ENCODE peak calls at places on chromosomes 12 and 14, in eight cellular contexts. One of them, this sample, is unnamed. For H3K9me3, the result is how much of the 10 kb centered on the place peaks cover.

GRCh38 chr14:91890291-91890749 is 23.0 kb upstream of the TC2N start:
- DNase-seq in aorta: no peak
- DNase-seq in stomach: peak
- DNase-seq in CD8-positive, alpha-beta memory T cell: no peak
- DNase-seq in CD4-positive, alpha-beta T cell: no peak
- DNase-seq in naive thymus-derived CD4-positive, alpha-beta T cell: no peak
- DNase-seq in suprapubic skin: no peak
- DNase-seq in GM23248: no peak
- DNase-seq in this sample: no peak

GRCh38 chr12:62625238-62625637 is 158.6 kb downstream of the MON2 start:
- DNase-seq in aorta: no peak
- DNase-seq in stomach: peak
- DNase-seq in CD8-positive, alpha-beta memory T cell: no peak
- DNase-seq in CD4-positive, alpha-beta T cell: no peak
- DNase-seq in naive thymus-derived CD4-positive, alpha-beta T cell: no peak
- DNase-seq in suprapubic skin: no peak
- DNase-seq in GM23248: peak
- DNase-seq in this sample: no peak

GRCh38 chr14:70671652-70672327 is 30.1 kb downstream of the TTC9 start:
- DNase-seq in aorta: no peak
- DNase-seq in stomach: no peak
- DNase-seq in CD8-positive, alpha-beta memory T cell: no peak
- DNase-seq in CD4-positive, alpha-beta T cell: no peak
- DNase-seq in naive thymus-derived CD4-positive, alpha-beta T cell: no peak
- DNase-seq in suprapubic skin: no peak
- DNase-seq in GM23248: no peak
- DNase-seq in this sample: no peak

GRCh38 chr12:3047961-3048360 is 29.2 kb upstream of the TSPAN9 start:
- DNase-seq in aorta: no peak
- DNase-seq in stomach: no peak
- DNase-seq in CD8-positive, alpha-beta memory T cell: no peak
- DNase-seq in CD4-positive, alpha-beta T cell: no peak
- DNase-seq in naive thymus-derived CD4-positive, alpha-beta T cell: no peak
- DNase-seq in suprapubic skin: no peak
- DNase-seq in GM23248: peak
- DNase-seq in this sample: peak

GRCh38 chr12:96529912-96530311 is 40.5 kb downstream of the CFAP54 start:
- DNase-seq in aorta: no peak
- DNase-seq in stomach: no peak
- DNase-seq in CD8-positive, alpha-beta memory T cell: no peak
- DNase-seq in CD4-positive, alpha-beta T cell: no peak
- DNase-seq in naive thymus-derived CD4-positive, alpha-beta T cell: no peak
- DNase-seq in suprapubic skin: no peak
- DNase-seq in GM23248: no peak
- DNase-seq in this sample: no peak

GRCh38 chr12:122789637-122790036 is 15.3 kb downstream of the CCDC62 start:
- DNase-seq in aorta: no peak
- DNase-seq in stomach: no peak
- DNase-seq in CD8-positive, alpha-beta memory T cell: no peak
- DNase-seq in CD4-positive, alpha-beta T cell: no peak
- DNase-seq in naive thymus-derived CD4-positive, alpha-beta T cell: no peak
- DNase-seq in suprapubic skin: no peak
- DNase-seq in GM23248: no peak
- DNase-seq in this sample: no peak

GRCh38 chr14:37087520-37087919 is 84.9 kb downstream of the SLC25A21 start:
- DNase-seq in aorta: no peak
- DNase-seq in stomach: no peak
- DNase-seq in CD8-positive, alpha-beta memory T cell: no peak
- DNase-seq in CD4-positive, alpha-beta T cell: no peak
- DNase-seq in naive thymus-derived CD4-positive, alpha-beta T cell: no peak
- DNase-seq in suprapubic skin: no peak
- DNase-seq in GM23248: no peak
- DNase-seq in this sample: no peak

GRCh38 chr12:77343291-77343690 is 277.9 kb upstream of the E2F7 start:
- DNase-seq in aorta: no peak
- DNase-seq in stomach: no peak
- DNase-seq in CD8-positive, alpha-beta memory T cell: no peak
- DNase-seq in CD4-positive, alpha-beta T cell: no peak
- DNase-seq in naive thymus-derived CD4-positive, alpha-beta T cell: no peak
- DNase-seq in suprapubic skin: no peak
- DNase-seq in GM23248: peak
- DNase-seq in this sample: no peak

GRCh38 chr12:21551811-21552469 is 25.8 kb downstream of the SPX start:
- DNase-seq in aorta: no peak
- DNase-seq in stomach: no peak
- DNase-seq in CD8-positive, alpha-beta memory T cell: no peak
- DNase-seq in CD4-positive, alpha-beta T cell: no peak
- DNase-seq in naive thymus-derived CD4-positive, alpha-beta T cell: no peak
- DNase-seq in suprapubic skin: no peak
- DNase-seq in GM23248: no peak
- DNase-seq in this sample: no peak

GRCh38 chr12:125125271-125125670 is 60.0 kb downstream of the AACS start:
- DNase-seq in aorta: no peak
- DNase-seq in stomach: peak
- DNase-seq in CD8-positive, alpha-beta memory T cell: no peak
- DNase-seq in CD4-positive, alpha-beta T cell: no peak
- DNase-seq in naive thymus-derived CD4-positive, alpha-beta T cell: no peak
- DNase-seq in suprapubic skin: no peak
- DNase-seq in GM23248: no peak
- DNase-seq in this sample: no peak

GRCh38 chr12:118714051-118714460 is 267.3 kb upstream of the SRRM4 start:
- DNase-seq in aorta: no peak
- DNase-seq in stomach: no peak
- DNase-seq in CD8-positive, alpha-beta memory T cell: no peak
- DNase-seq in CD4-positive, alpha-beta T cell: no peak
- DNase-seq in naive thymus-derived CD4-positive, alpha-beta T cell: no peak
- DNase-seq in suprapubic skin: no peak
- DNase-seq in GM23248: peak
- DNase-seq in this sample: no peak

GRCh38 chr14:98688446-98688845 is 583.6 kb downstream of the BCL11B start:
- DNase-seq in aorta: no peak
- DNase-seq in stomach: no peak
- DNase-seq in CD8-positive, alpha-beta memory T cell: no peak
- DNase-seq in CD4-positive, alpha-beta T cell: no peak
- DNase-seq in naive thymus-derived CD4-positive, alpha-beta T cell: no peak
- DNase-seq in suprapubic skin: no peak
- DNase-seq in GM23248: no peak
- DNase-seq in this sample: no peak

GRCh38 chr14:98682031-98682430 is 590.0 kb downstream of the BCL11B start:
- DNase-seq in aorta: no peak
- DNase-seq in stomach: no peak
- DNase-seq in CD8-positive, alpha-beta memory T cell: no peak
- DNase-seq in CD4-positive, alpha-beta T cell: no peak
- DNase-seq in naive thymus-derived CD4-positive, alpha-beta T cell: no peak
- DNase-seq in suprapubic skin: no peak
- DNase-seq in GM23248: no peak
- DNase-seq in this sample: no peak

GRCh38 chr14:98684486-98684885 is 587.5 kb downstream of the BCL11B start:
- DNase-seq in aorta: no peak
- DNase-seq in stomach: no peak
- DNase-seq in CD8-positive, alpha-beta memory T cell: no peak
- DNase-seq in CD4-positive, alpha-beta T cell: no peak
- DNase-seq in naive thymus-derived CD4-positive, alpha-beta T cell: no peak
- DNase-seq in suprapubic skin: no peak
- DNase-seq in GM23248: no peak
- DNase-seq in this sample: no peak

GRCh38 chr14:98689936-98690335 is 582.1 kb downstream of the BCL11B start:
- DNase-seq in aorta: no peak
- DNase-seq in stomach: no peak
- DNase-seq in CD8-positive, alpha-beta memory T cell: no peak
- DNase-seq in CD4-positive, alpha-beta T cell: no peak
- DNase-seq in naive thymus-derived CD4-positive, alpha-beta T cell: no peak
- DNase-seq in suprapubic skin: no peak
- DNase-seq in GM23248: no peak
- DNase-seq in this sample: no peak

GRCh38 chr14:98685725-98686124 is 586.3 kb downstream of the BCL11B start:
- DNase-seq in aorta: no peak
- DNase-seq in stomach: no peak
- DNase-seq in CD8-positive, alpha-beta memory T cell: no peak
- DNase-seq in CD4-positive, alpha-beta T cell: no peak
- DNase-seq in naive thymus-derived CD4-positive, alpha-beta T cell: no peak
- DNase-seq in suprapubic skin: no peak
- DNase-seq in GM23248: no peak
- DNase-seq in this sample: no peak
- H3K9me3 ChIP-seq in aorta: under half
- H3K9me3 ChIP-seq in stomach: under half
- H3K9me3 ChIP-seq in CD8-positive, alpha-beta memory T cell: under half
- H3K9me3 ChIP-seq in CD4-positive, alpha-beta T cell: under half
- H3K9me3 ChIP-seq in naive thymus-derived CD4-positive, alpha-beta T cell: under half
- H3K9me3 ChIP-seq in suprapubic skin: under half
- H3K9me3 ChIP-seq in GM23248: under half
- H3K9me3 ChIP-seq in this sample: under half

DNA sequence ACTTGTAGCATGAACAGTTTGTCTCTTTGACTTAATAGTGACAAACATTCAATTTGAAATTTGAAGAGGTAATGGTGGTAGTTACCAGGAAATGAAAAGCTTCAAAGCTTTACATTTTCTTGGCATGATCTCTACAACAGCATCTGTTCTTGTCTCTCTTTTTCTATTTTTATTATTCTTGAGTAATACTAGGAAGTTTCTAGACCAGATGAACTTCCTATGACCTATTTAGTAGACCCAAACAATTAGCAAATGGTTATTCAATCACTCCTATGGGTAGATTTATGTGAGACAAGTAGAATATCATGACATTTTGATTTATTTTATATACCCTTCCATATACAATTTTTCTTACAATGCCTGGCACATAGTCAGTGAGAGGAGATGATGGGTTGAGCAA is 511.7 kb downstream of the FOXG1 start:
- DNase-seq in aorta: no peak
- DNase-seq in stomach: no peak
- DNase-seq in CD8-positive, alpha-beta memory T cell: no peak
- DNase-seq in CD4-positive, alpha-beta T cell: no peak
- DNase-seq in naive thymus-derived CD4-positive, alpha-beta T cell: no peak
- DNase-seq in suprapubic skin: no peak
- DNase-seq in GM23248: no peak
- DNase-seq in this sample: no peak
- H3K9me3 ChIP-seq in aorta: under half
- H3K9me3 ChIP-seq in stomach: under half
- H3K9me3 ChIP-seq in CD8-positive, alpha-beta memory T cell: under half
- H3K9me3 ChIP-seq in CD4-positive, alpha-beta T cell: under half
- H3K9me3 ChIP-seq in naive thymus-derived CD4-positive, alpha-beta T cell: under half
- H3K9me3 ChIP-seq in suprapubic skin: under half
- H3K9me3 ChIP-seq in GM23248: under half
- H3K9me3 ChIP-seq in this sample: under half

DNA sequence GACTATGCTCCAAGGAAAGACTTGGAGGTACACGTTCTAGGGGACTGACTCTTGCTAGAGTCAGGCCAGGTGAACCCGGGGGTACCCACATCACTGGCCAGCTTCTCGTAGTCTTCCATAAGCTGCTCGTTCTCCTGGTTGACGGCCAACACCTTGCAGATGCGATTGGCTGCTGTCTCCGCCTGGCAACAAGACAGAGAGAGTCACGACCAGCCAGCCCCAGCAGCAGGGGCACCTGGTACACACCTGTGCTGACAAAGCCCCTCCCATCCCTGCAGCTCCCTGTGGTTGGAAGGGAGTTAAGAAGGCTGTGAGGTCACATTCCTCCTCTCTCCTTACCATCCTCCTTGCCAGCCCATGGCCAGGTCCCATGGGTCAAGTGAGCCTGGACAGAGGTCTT is 85.5 kb downstream of the ACTN1 start:
- DNase-seq in aorta: peak
- DNase-seq in stomach: no peak
- DNase-seq in CD8-positive, alpha-beta memory T cell: no peak
- DNase-seq in CD4-positive, alpha-beta T cell: no peak
- DNase-seq in naive thymus-derived CD4-positive, alpha-beta T cell: no peak
- DNase-seq in suprapubic skin: no peak
- DNase-seq in GM23248: no peak
- DNase-seq in this sample: no peak
- H3K9me3 ChIP-seq in aorta: under half
- H3K9me3 ChIP-seq in stomach: under half
- H3K9me3 ChIP-seq in CD8-positive, alpha-beta memory T cell: under half
- H3K9me3 ChIP-seq in CD4-positive, alpha-beta T cell: under half
- H3K9me3 ChIP-seq in naive thymus-derived CD4-positive, alpha-beta T cell: under half
- H3K9me3 ChIP-seq in suprapubic skin: under half
- H3K9me3 ChIP-seq in GM23248: under half
- H3K9me3 ChIP-seq in this sample: under half

GRCh38 chr12:66165141-66165540 is 4.7 kb downstream of the TMBIM4 start:
- DNase-seq in aorta: no peak
- DNase-seq in stomach: no peak
- DNase-seq in CD8-positive, alpha-beta memory T cell: no peak
- DNase-seq in CD4-positive, alpha-beta T cell: no peak
- DNase-seq in naive thymus-derived CD4-positive, alpha-beta T cell: no peak
- DNase-seq in suprapubic skin: no peak
- DNase-seq in GM23248: no peak
- DNase-seq in this sample: no peak

GRCh38 chr12:66166561-66166960 is 3.2 kb downstream of the TMBIM4 start:
- DNase-seq in aorta: no peak
- DNase-seq in stomach: no peak
- DNase-seq in CD8-positive, alpha-beta memory T cell: no peak
- DNase-seq in CD4-positive, alpha-beta T cell: no peak
- DNase-seq in naive thymus-derived CD4-positive, alpha-beta T cell: no peak
- DNase-seq in suprapubic skin: no peak
- DNase-seq in GM23248: no peak
- DNase-seq in this sample: no peak

GRCh38 chr12:66160704-66161103 is 9.1 kb downstream of the TMBIM4 start:
- DNase-seq in aorta: no peak
- DNase-seq in stomach: no peak
- DNase-seq in CD8-positive, alpha-beta memory T cell: no peak
- DNase-seq in CD4-positive, alpha-beta T cell: no peak
- DNase-seq in naive thymus-derived CD4-positive, alpha-beta T cell: no peak
- DNase-seq in suprapubic skin: peak
- DNase-seq in GM23248: no peak
- DNase-seq in this sample: no peak

GRCh38 chr12:66168410-66168809 is 1.4 kb downstream of the TMBIM4 start:
- DNase-seq in aorta: no peak
- DNase-seq in stomach: no peak
- DNase-seq in CD8-positive, alpha-beta memory T cell: no peak
- DNase-seq in CD4-positive, alpha-beta T cell: no peak
- DNase-seq in naive thymus-derived CD4-positive, alpha-beta T cell: no peak
- DNase-seq in suprapubic skin: no peak
- DNase-seq in GM23248: peak
- DNase-seq in this sample: no peak

GRCh38 chr12:66164349-66164821 is 5.4 kb downstream of the TMBIM4 start:
- DNase-seq in aorta: no peak
- DNase-seq in stomach: no peak
- DNase-seq in CD8-positive, alpha-beta memory T cell: no peak
- DNase-seq in CD4-positive, alpha-beta T cell: no peak
- DNase-seq in naive thymus-derived CD4-positive, alpha-beta T cell: no peak
- DNase-seq in suprapubic skin: no peak
- DNase-seq in GM23248: peak
- DNase-seq in this sample: no peak
- H3K9me3 ChIP-seq in aorta: under half
- H3K9me3 ChIP-seq in stomach: under half
- H3K9me3 ChIP-seq in CD8-positive, alpha-beta memory T cell: under half
- H3K9me3 ChIP-seq in CD4-positive, alpha-beta T cell: under half
- H3K9me3 ChIP-seq in naive thymus-derived CD4-positive, alpha-beta T cell: under half
- H3K9me3 ChIP-seq in suprapubic skin: under half
- H3K9me3 ChIP-seq in GM23248: under half
- H3K9me3 ChIP-seq in this sample: under half

DNA sequence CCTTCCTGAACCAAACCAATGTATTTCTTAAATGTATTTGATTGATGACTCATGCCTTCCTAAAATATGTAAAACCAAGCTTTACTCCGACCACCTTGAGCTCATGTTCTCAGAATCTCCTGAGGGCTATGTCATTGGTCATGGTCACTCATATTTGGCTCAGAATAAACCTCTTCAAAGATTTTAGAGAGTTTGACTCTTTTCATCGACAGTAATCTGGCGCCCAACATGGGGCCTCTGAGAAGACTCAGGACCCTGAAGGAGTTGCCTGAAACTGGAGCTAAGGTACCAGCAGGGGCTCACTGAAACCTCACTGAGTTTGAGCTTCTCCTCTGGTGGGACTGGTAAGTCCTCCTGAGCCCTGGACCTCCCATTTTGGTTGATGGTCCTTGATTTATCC is 17.2 kb upstream of the PSMC1 start:
- DNase-seq in aorta: no peak
- DNase-seq in stomach: no peak
- DNase-seq in CD8-positive, alpha-beta memory T cell: no peak
- DNase-seq in CD4-positive, alpha-beta T cell: no peak
- DNase-seq in naive thymus-derived CD4-positive, alpha-beta T cell: no peak
- DNase-seq in suprapubic skin: no peak
- DNase-seq in GM23248: no peak
- DNase-seq in this sample: no peak
- H3K9me3 ChIP-seq in aorta: under half
- H3K9me3 ChIP-seq in stomach: half or more
- H3K9me3 ChIP-seq in CD8-positive, alpha-beta memory T cell: under half
- H3K9me3 ChIP-seq in CD4-positive, alpha-beta T cell: half or more
- H3K9me3 ChIP-seq in naive thymus-derived CD4-positive, alpha-beta T cell: under half
- H3K9me3 ChIP-seq in suprapubic skin: under half
- H3K9me3 ChIP-seq in GM23248: under half
- H3K9me3 ChIP-seq in this sample: half or more

This sample was measured in left ventricle myocardium inferior.